ENCODE peak calls at places on chromosomes 3 and 15, in six cellular contexts. G is mesothelial cell of epicardium, C is spleen, E is uterus, O is RWPE1, L is B cell. F is an unnamed sample.

GRCh38 chr15:88803920-88804247 is 648 bp downstream of the ACAN start:
- DNase-seq in G (no peak), O (no peak), L (no peak), E (no peak), C (no peak), F (no peak)

GRCh38 chr3:48428088-48428862 is 1.6 kb downstream of the PLXNB1 start:
- DNase-seq in C (no peak), G (no peak), L (no peak), E (no peak), O (no peak), F (peak; percentile 70)

GRCh38 chr3:29313074-29313473 is 32.2 kb downstream of the RBMS3 start:
- DNase-seq in O (no peak), G (no peak), L (no peak), C (no peak), E (no peak), F (no peak)

GRCh38 chr3:110598847-110599490 is 472.6 kb upstream of the NECTIN3 start:
- DNase-seq in L (no peak), C (no peak), O (no peak), G (no peak), E (no peak), F (no peak)

GRCh38 chr3:17489139-17489538 is 253.3 kb downstream of the TBC1D5 start:
- DNase-seq in L (no peak), C (no peak), G (no peak), E (no peak), O (no peak), F (no peak)

GRCh38 chr3:48997714-48998637 is 7.9 kb downstream of the P4HTM start:
- DNase-seq in G (no peak), O (no peak), C (no peak), E (no peak), L (no peak), F (no peak)

GRCh38 chr3:179608931-179609720 is 4.5 kb downstream of the NDUFB5 start:
- DNase-seq in C (no peak), L (peak; percentile 46), E (no peak), O (no peak), G (no peak), F (no peak)

GRCh38 chr15:61195116-61196002 is 33.7 kb downstream of the RORA start:
- DNase-seq in O (peak; percentile 26), G (no peak), L (no peak), C (no peak), E (no peak), F (no peak)

GRCh38 chr15:66404122-66404521 is 17.4 kb downstream of the MAP2K1 start:
- DNase-seq in E (no peak), C (no peak), G (no peak), O (no peak), L (no peak), F (no peak)

GRCh38 chr3:113249111-113249510 is 37.8 kb downstream of the BOC start:
- DNase-seq in E (no peak), O (peak; percentile 37), G (no peak), L (no peak), C (no peak), F (no peak)

GRCh38 chr3:116425126-116425525 is 20.2 kb downstream of the LSAMP start:
- DNase-seq in E (no peak), C (no peak), O (no peak), G (no peak), L (no peak), F (no peak)

GRCh38 chr3:178275311-178275710 is 260.9 kb upstream of the KCNMB2 start:
- DNase-seq in L (no peak), E (no peak), G (no peak), O (no peak), C (no peak), F (no peak)

GRCh38 chr15:53918180-53919079 is 59.8 kb upstream of the UNC13C start:
- DNase-seq in G (no peak), E (no peak), L (no peak), O (no peak), C (no peak), F (no peak)

DNA sequence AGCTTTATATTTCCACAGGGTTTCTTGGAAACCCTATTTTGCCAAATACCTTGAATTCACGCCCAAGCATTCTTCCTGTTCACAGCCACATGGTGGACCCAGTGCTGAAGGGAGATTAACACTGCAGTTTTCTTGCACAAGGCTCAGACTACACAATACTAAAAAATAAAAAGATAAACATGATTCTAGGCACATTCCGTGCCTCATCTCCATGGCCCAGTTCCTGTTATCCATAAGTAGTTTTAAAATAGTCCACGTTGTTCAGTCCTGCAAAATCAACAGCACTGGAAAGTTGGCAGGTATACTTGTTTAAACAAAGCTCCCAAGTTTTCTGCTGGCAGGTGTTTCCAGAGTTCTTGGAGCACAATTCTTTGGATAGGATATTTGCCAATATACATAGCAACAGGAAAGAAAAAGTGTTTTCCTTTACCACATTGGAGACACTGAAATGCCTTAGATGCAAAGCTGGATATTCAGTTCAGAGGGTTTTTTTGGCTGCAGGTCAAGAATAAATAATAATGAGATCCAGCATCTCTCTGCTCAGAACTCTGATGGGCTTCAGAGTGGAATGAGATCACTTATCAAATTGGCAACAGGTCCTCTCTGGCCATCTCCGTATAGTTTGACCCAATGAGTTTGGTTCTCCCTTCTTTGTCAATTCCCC is 88.1 kb upstream of the TGFBR2 start:
- DNase-seq in O (peak; percentile 23), G (no peak), C (no peak), E (peak; percentile 39), L (no peak), F (no peak)
- TF ChIP-seq CTCF in O (peak; percentile 49), G (no peak), C (no peak), E (peak; percentile 39), L (no peak), F (peak; percentile 69)

GRCh38 chr3:9248232-9249191 is 934 bp downstream of the SRGAP3 start:
- DNase-seq in G (no peak), L (no peak), O (peak; percentile 67), E (no peak), C (no peak), F (no peak)

GRCh38 chr3:9249273-9250192 is at the start of gene SRGAP3:
- DNase-seq in E (peak; percentile 90), O (peak; percentile 90), L (peak; percentile 83), C (peak; percentile 90), G (peak; percentile 61), F (no peak)

GRCh38 chr3:9247361-9248231 is 1.9 kb downstream of the SRGAP3 start:
- DNase-seq in O (no peak), L (no peak), C (no peak), G (no peak), E (no peak), F (no peak)

GRCh38 chr3:9251055-9251786 is 1.8 kb upstream of the SRGAP3 start:
- DNase-seq in L (no peak), E (no peak), C (no peak), G (no peak), O (no peak), F (no peak)

GRCh38 chr3:9250236-9250635 is 790 bp upstream of the SRGAP3 start:
- DNase-seq in E (no peak), G (no peak), O (no peak), C (no peak), L (no peak), F (no peak)
- TF ChIP-seq CTCF in E (peak; percentile 4), G (no peak), O (no peak), C (no peak), L (no peak), F (no peak)

GRCh38 chr15:51909591-51909990 is 62.0 kb downstream of the LEO1 start:
- DNase-seq in G (no peak), E (no peak), C (no peak), L (no peak), O (no peak), F (no peak)

GRCh38 chr15:51912528-51912927 is 59.0 kb downstream of the LEO1 start:
- DNase-seq in O (no peak), E (no peak), G (no peak), C (no peak), L (no peak), F (no peak)

GRCh38 chr15:51908312-51908711 is 63.3 kb downstream of the LEO1 start:
- DNase-seq in O (no peak), E (no peak), C (no peak), G (no peak), L (no peak), F (no peak)

GRCh38 chr15:51904931-51905330 is 66.6 kb downstream of the LEO1 start:
- DNase-seq in O (no peak), C (no peak), E (no peak), G (no peak), L (no peak), F (no peak)

DNA sequence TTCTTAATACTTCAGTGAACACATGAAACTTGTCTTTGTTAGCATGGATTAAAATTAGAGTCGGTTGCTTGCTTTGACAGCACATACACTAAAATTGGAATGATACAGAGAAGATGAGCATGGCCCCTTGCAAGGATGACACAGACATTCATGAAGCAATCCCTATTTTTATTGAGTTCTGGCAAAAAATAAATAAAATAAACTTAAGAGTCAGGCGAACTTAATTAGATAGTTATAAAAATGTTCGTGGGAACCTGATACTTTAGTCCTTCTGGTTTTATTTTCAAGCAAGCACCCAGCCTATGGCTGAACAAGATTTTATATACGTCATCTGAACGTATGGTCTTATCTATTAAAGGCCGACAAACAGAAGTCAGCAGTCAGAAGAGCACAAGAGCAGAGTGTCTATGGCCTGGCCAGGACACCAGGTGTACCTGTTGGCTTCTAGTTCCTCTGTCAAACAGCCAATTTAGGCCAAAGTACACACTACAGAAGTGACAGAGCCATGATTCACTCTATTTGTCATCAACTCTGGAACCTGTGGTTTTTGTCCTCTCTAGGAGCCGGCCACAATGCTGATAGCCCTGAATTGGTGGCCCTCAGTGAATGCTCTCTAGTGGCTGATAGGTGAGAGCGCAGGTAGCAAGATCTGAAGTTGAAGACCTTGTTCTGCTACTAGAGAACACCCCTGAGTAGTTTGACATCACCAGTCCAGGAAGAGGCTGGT is 64.3 kb downstream of the LEO1 start:
- DNase-seq in G (no peak), C (no peak), O (peak; percentile 15), L (no peak), E (no peak), F (no peak)
- TF ChIP-seq CTCF in G (no peak), C (no peak), O (no peak), L (no peak), E (no peak), F (no peak)

DNA sequence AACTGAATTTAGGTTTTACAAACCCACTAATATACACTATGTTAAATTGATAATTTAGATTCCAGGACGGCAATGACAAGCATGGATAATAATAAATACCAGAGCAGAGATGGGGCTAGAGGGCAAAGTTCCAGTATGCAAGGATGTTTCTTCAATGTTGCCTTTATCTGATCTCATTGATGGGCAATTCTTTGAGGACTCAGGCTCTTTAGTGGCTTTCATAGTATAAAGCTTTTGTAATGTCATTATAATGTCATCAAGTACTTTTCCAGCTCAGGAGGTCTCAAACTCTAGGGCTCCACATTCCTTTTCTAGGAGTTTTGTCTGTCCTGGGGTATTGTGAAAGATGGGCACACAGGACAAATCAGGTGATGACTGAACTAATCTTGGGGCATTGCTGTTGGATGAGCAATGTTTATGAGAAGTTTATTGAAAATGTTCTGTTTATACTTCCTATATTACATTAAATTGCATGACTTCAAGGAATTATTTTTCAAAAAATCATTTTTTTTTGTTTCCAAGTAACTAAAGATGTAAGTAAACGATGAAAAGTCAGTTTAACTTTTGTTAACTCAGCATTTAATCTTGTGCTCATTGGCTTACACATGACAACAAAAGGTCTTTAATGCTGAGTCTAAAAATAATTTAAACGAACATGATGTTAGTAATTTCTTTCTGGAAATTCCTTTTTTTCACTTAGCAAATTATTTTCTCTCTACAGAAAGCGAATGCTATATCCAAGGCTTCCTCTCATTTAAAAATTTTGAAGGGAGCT is 116.4 kb downstream of the OXSM start:
- DNase-seq in O (no peak), E (no peak), G (no peak), C (no peak), L (no peak), F (no peak)
- TF ChIP-seq CTCF in O (no peak), E (no peak), G (no peak), C (no peak), L (no peak), F (no peak)